ENCODE peak calls at places on chromosomes 11 and 22, in four cellular contexts. N, B, P and X are unnamed samples.

GRCh38 chr11:73787051-73787642 is 527 bp upstream of the MRPL48 start:
- DNase-seq in N (no peak), B (no peak), P (no peak), X (no peak)

GRCh38 chr11:122202951-122203456 is 87.0 kb upstream of the BLID start:
- DNase-seq in N (peak), B (peak), P (peak), X (peak)

GRCh38 chr11:45105233-45105992 is 41.0 kb upstream of the PRDM11 start:
- DNase-seq in N (peak), B (peak), P (peak), X (peak)

GRCh38 chr11:78289547-78290292 is 101.0 kb downstream of the USP35 start:
- DNase-seq in N (no peak), B (no peak), P (no peak), X (no peak)

GRCh38 chr11:73308003-73308962 is at the start of gene ARHGEF17:
- DNase-seq in N (peak), B (peak), P (peak), X (peak)

GRCh38 chr11:13054278-13054677 is 45.2 kb downstream of the RASSF10 start:
- DNase-seq in N (no peak), B (no peak), P (no peak), X (no peak)

GRCh38 chr11:877565-877964 is 33.0 kb downstream of the CHID1 start:
- DNase-seq in N (no peak), B (no peak), P (no peak), X (no peak)

GRCh38 chr11:71197096-71197495 is 55.3 kb downstream of the SHANK2 start:
- DNase-seq in N (peak), B (no peak), P (no peak), X (peak)

GRCh38 chr22:22821340-22821739 is 66.3 kb upstream of the IGLL5 start:
- DNase-seq in N (no peak), B (no peak), P (no peak), X (no peak)

GRCh38 chr11:127962416-127962815 is 624.9 kb downstream of the ETS1 start:
- DNase-seq in N (no peak), B (no peak), P (no peak), X (no peak)

GRCh38 chr22:42702675-42703074 is 18.0 kb downstream of the A4GALT start:
- DNase-seq in N (no peak), B (no peak), P (no peak), X (no peak)

GRCh38 chr11:126115820-126116319 is 53.2 kb upstream of the CDON start:
- DNase-seq in N (peak), B (no peak), P (peak), X (peak)

GRCh38 chr11:287821-288327 is 1.1 kb upstream of the PGGHG start:
- DNase-seq in N (peak), B (no peak), P (no peak), X (peak)

GRCh38 chr11:11860103-11860979 is 18.6 kb downstream of the USP47 start:
- DNase-seq in N (no peak), B (no peak), P (no peak), X (no peak)

GRCh38 chr22:22076937-22077703 is 94.5 kb upstream of the TOP3B start:
- DNase-seq in N (no peak), B (no peak), P (no peak), X (no peak)

GRCh38 chr11:108781921-108782320 is 117.1 kb downstream of the DDX10 start:
- DNase-seq in N (no peak), B (no peak), P (no peak), X (no peak)

GRCh38 chr11:612201-612960 is 3.4 kb downstream of the IRF7 start:
- DNase-seq in N (peak), B (no peak), P (peak), X (no peak)

GRCh38 chr22:39240841-39241631 is 3.7 kb downstream of the PDGFB start:
- DNase-seq in N (peak), B (no peak), P (peak), X (no peak)

GRCh38 chr11:118607401-118608267 is at the start of gene PHLDB1:
- DNase-seq in N (peak), B (no peak), P (peak), X (peak)

GRCh38 chr22:37701121-37701786 is 4.4 kb downstream of the TRIOBP start:
- DNase-seq in N (no peak), B (no peak), P (no peak), X (no peak)

GRCh38 chr11:34537636-34538035 is 24.0 kb upstream of the ELF5 start:
- DNase-seq in N (no peak), B (no peak), P (no peak), X (no peak)

DNA sequence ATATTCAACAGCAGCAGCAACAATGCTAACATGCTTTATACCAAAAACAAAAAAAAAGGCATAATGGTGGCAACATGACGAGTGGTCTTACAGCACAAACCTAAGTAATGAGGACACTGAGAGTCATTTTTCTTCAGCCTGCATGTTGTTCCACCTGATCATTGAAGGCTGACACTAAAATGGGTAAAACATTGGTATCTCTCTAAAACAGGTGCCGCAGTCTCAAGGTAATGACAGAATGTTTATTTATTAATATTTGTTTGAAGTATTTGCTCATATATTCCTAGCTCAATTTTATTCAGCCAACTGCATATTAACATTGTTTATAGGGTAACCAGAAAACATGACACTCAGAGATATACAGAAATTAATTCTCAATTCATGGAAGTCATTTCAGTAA is 8.3 kb upstream of the DEUP1 start:
- DNase-seq in N (no peak), B (no peak), P (no peak), X (no peak)
- H3K4me3 ChIP-seq in N (no peak), B (no peak), P (no peak), X (no peak)

DNA sequence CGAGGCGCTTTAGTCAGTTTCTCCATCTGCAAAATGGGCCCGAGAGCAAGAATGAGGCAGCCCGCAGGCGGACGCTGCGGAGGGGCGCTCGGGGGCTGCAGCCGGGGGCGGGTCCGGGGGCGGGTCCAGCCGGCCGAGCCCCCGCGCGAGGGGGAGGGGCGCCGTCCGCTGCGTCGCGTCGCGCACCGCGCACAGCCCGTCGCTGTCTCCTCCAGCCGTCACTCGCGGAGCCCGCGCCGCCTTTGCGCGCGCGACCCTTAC is 282 bp downstream of the PC start:
- DNase-seq in N (no peak), B (no peak), P (no peak), X (no peak)
- H3K27ac ChIP-seq in N (peak), B (peak), P (peak), X (peak)

GRCh38 chr11:129280027-129280811 is 88.1 kb upstream of the ARHGAP32 start:
- DNase-seq in N (no peak), B (no peak), P (no peak), X (no peak)

GRCh38 chr11:129279326-129280026 is 87.4 kb upstream of the ARHGAP32 start:
- DNase-seq in N (peak), B (peak), P (peak), X (peak)

GRCh38 chr11:129278586-129279319 is 86.6 kb upstream of the ARHGAP32 start:
- DNase-seq in N (peak), B (peak), P (no peak), X (peak)

GRCh38 chr11:129275825-129276224 is 83.7 kb upstream of the ARHGAP32 start:
- DNase-seq in N (no peak), B (no peak), P (no peak), X (no peak)

GRCh38 chr11:129277216-129277838 is 85.2 kb upstream of the ARHGAP32 start:
- DNase-seq in N (no peak), B (no peak), P (no peak), X (no peak)
- H3K4me3 ChIP-seq in N (peak), B (peak), P (peak), X (no peak)

GRCh38 chr11:133947298-133947905 is 9.4 kb downstream of the IGSF9B start:
- DNase-seq in N (no peak), B (peak), P (peak), X (peak)
- H3K27ac ChIP-seq in N (no peak), B (no peak), P (no peak), X (no peak)